ENCODE peak calls at places on chromosomes 4 and X, in nine cellular contexts. D is NCI-H1436, R is NCI-H460, C is Peyer's patch, A is GM03348, Z is Caki2, E is NCI-H2081, X is left ventricle myocardium superior, V is T-helper 17 cell. Y is an unnamed sample.

GRCh38 chrX:153645921-153646481 is 1.0 kb upstream of the DUSP9 start:
- DNase-seq in C (no peak), V (no peak), Z (no peak), R (no peak), X (no peak), E (no peak), A (no peak), D (no peak), Y (no peak)

GRCh38 chr4:73855406-73855805 is 2.3 kb downstream of the PF4V1 start:
- DNase-seq in R (peak; percentile 88), D (no peak), A (no peak), Z (no peak), V (no peak), E (no peak), C (no peak), X (no peak), Y (no peak)

GRCh38 chrX:1400049-1400448 is 8.1 kb upstream of the SLC25A6 start:
- DNase-seq in C (no peak), D (no peak), A (no peak), E (no peak), V (no peak), Z (no peak), X (peak; percentile 5), R (no peak), Y (no peak)

GRCh38 chrX:41541381-41541780 is 94.2 kb downstream of the NYX start:
- DNase-seq in R (no peak), C (no peak), E (no peak), V (no peak), D (no peak), Z (no peak), A (no peak), X (no peak), Y (no peak)

GRCh38 chr4:24213936-24214335 is 324.1 kb upstream of the PPARGC1A start:
- DNase-seq in R (no peak), C (no peak), Z (no peak), A (no peak), V (no peak), E (no peak), D (no peak), X (no peak), Y (no peak)

GRCh38 chr4:140038031-140038533 is 115.9 kb downstream of the MAML3 start:
- DNase-seq in A (no peak), D (no peak), V (no peak), E (no peak), R (no peak), X (no peak), C (no peak), Z (peak; percentile 51), Y (no peak)

GRCh38 chr4:124804041-124804440 is 91.5 kb upstream of the ANKRD50 start:
- DNase-seq in C (no peak), R (no peak), X (no peak), Z (no peak), A (no peak), V (no peak), E (no peak), D (no peak), Y (no peak)

GRCh38 chrX:118355225-118355920 is 9.5 kb downstream of the WDR44 start:
- DNase-seq in C (no peak), V (no peak), X (no peak), D (no peak), E (no peak), R (no peak), A (no peak), Z (peak; percentile 15), Y (no peak)

GRCh38 chr4:185853841-185854240 is 41.8 kb upstream of the SORBS2 start:
- DNase-seq in Z (no peak), A (no peak), D (no peak), R (no peak), V (no peak), C (no peak), E (no peak), X (no peak), Y (no peak)

GRCh38 chrX:31429915-31430314 is 358.1 kb upstream of the FTHL17 start:
- DNase-seq in E (no peak), Z (no peak), D (no peak), C (no peak), X (no peak), R (no peak), V (no peak), A (no peak), Y (no peak)

GRCh38 chrX:14832151-14832550 is 40.7 kb downstream of the FANCB start:
- DNase-seq in C (no peak), V (no peak), E (no peak), R (no peak), X (no peak), Z (no peak), A (peak; percentile 13), D (no peak), Y (no peak)

GRCh38 chrX:153460826-153461225 is 9.6 kb downstream of the HAUS7 start:
- DNase-seq in V (peak; percentile 28), C (peak; percentile 32), D (peak; percentile 47), A (peak; percentile 57), Z (no peak), X (peak; percentile 57), E (peak; percentile 23), R (peak; percentile 51), Y (no peak)

Y was measured in NCI-H524 treated with DMSO at 0.1 percent for 48 hours.